ENCODE peak calls at places on chromosomes 3 and 15, in six cellular contexts. X, N, B, O, V and E are unnamed samples.

GRCh38 chr3:180188512-180189309 is 152.0 kb upstream of the PEX5L start:
- DNase-seq in V (no peak), O (no peak), X (no peak), B (no peak), N (no peak), E (no peak)

GRCh38 chr3:112818289-112818688 is 28.4 kb downstream of the CD200R1L start:
- DNase-seq in V (no peak), N (peak), X (no peak), O (no peak), B (no peak), E (no peak)

GRCh38 chr15:28969511-28970085 is 83.8 kb downstream of the APBA2 start:
- DNase-seq in O (no peak), B (no peak), N (no peak), X (peak), V (no peak), E (no peak)

GRCh38 chr3:197292083-197293042 is 6.0 kb downstream of the DLG1 start:
- DNase-seq in N (no peak), X (no peak), B (no peak), V (no peak), O (no peak), E (no peak)

GRCh38 chr3:12809435-12809834 is 13.0 kb downstream of the CAND2 start:
- DNase-seq in V (no peak), O (no peak), B (no peak), X (no peak), N (no peak), E (no peak)

GRCh38 chr15:89809787-89810148 is 4.9 kb downstream of the ANPEP start:
- DNase-seq in B (no peak), V (no peak), O (no peak), X (no peak), N (no peak), E (no peak)

GRCh38 chr3:72379500-72380187 is 468.6 kb downstream of the SHQ1 start:
- DNase-seq in V (no peak), B (no peak), O (no peak), X (no peak), N (peak), E (no peak)

GRCh38 chr3:47512416-47513124 is 942 bp downstream of the ELP6 start:
- DNase-seq in O (no peak), V (peak), B (peak), X (no peak), N (peak), E (no peak)

GRCh38 chr3:97882975-97883598 is 61.3 kb downstream of the CRYBG3 start:
- DNase-seq in B (peak), V (no peak), N (peak), X (no peak), O (no peak), E (peak)

GRCh38 chr15:71469393-71469792 is 341.0 kb upstream of the NR2E3 start:
- DNase-seq in V (no peak), X (no peak), N (peak), O (no peak), B (no peak), E (no peak)

GRCh38 chr15:76418352-76419140 is 82.0 kb downstream of the ISL2 start:
- DNase-seq in O (no peak), V (no peak), B (no peak), N (no peak), X (no peak), E (no peak)

DNA sequence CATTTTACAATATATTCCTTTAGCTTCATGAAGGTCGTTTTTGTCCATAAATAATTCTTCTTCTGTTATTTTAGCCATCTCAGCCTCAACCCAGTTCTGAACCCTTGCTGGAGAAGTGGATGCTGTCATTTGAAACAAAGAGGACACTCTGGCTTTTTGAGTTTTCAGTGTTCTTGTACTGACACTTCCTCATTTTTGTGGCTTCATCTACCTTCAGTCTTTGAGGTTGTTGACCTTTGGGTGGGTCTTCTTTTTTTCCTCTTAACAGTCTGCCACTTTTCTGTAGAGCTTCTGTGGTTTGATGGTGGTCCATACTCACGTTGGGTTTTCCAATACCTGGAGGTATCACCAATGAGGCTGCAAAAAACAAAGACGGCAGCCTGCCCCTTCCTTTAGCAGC is 650.9 kb downstream of the PDCD6IP start:
- DNase-seq in X (no peak), B (no peak), N (no peak), O (no peak), V (no peak), E (no peak)
- TF ChIP-seq CTCF in X (no peak), B (no peak), N (no peak), O (no peak), V (no peak), E (no peak)

GRCh38 chr3:52490035-52490937 is 4.9 kb upstream of the STAB1 start:
- DNase-seq in B (no peak), V (no peak), O (no peak), N (no peak), X (no peak), E (no peak)
- H3K4me3 ChIP-seq in B (no peak), V (no peak), O (no peak), N (no peak), X (no peak), E (no peak)

DNA sequence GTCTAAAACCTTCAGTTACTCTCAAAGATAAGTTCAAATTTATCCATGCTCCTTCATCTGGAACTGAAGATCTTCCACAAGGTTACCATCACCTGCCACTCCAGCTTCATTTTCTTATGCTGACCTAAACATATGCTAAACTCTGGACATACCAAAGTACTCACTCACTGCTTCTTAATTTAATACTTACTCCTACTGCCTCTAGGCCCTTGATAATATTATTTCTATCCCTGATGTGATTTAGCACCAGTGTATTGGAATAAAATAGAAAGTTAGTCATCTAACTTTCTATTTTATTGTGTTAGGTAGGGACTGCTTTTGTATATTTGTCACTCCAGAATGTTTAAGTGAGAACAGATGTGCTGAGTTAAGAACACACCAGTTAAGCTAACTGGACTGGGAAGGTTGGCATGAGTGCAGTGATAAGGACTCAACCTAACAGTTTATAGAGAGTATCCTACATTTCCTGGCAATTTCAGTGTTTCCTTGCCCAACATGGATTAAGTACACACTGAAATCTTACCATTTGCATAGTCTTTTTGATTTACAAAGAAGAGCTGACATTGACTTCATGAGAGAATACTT is 6.5 kb upstream of the CLDN16 start:
- DNase-seq in B (no peak), O (no peak), X (no peak), N (peak), V (no peak), E (no peak)
- TF ChIP-seq CTCF in B (no peak), O (no peak), X (no peak), N (no peak), V (no peak), E (no peak)

DNA sequence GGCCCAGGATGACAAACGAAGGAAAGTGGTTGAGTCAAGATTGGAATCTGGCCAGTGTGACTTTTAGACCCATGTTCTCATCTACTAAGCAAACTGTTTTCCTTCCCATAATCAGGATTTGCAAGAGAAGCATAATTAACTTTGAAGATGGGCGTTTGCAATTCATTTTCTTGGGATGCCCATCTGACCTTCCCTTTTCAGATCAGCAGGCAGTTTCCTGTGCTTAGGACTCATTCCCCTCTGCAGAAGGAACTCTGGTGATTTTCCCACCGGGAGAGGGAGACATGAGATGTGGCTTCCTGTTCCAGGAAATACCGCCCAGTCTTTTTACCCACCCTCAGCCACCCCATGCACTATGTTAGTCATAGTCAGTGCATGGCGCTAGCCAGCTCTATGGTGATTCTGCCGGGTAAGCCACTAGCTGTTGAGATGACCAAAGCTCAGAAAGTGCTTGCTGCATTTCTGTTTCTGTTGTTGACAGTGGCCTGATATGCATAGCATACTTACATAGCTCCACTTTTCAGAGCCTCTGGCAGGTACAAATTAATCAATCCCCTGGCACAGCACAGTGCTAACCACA is 129.4 kb downstream of the VGLL4 start:
- DNase-seq in O (no peak), B (peak), V (no peak), X (peak), N (peak), E (no peak)
- H3K4me3 ChIP-seq in O (no peak), B (no peak), V (no peak), X (no peak), N (no peak), E (no peak)